ENCODE peak calls at places on chromosome 18, in four cellular contexts. E is IMR-90, Z is GM12878, Y is K562. Q is an unnamed sample.

GRCh38 chr18:74515620-74516231 is 18.6 kb upstream of the CNDP1 start:
- DNase-seq in E (no peak), Z (no peak), Y (no peak), Q (no peak)

GRCh38 chr18:35406666-35407065 is 29.5 kb upstream of the ZNF396 start:
- DNase-seq in E (no peak), Z (no peak), Y (no peak), Q (no peak)

GRCh38 chr18:13488281-13488929 is 238.0 kb downstream of the FAM210A start:
- DNase-seq in E (no peak), Z (no peak), Y (no peak), Q (no peak)

GRCh38 chr18:23588836-23589560 is 2.7 kb upstream of the NPC1 start:
- DNase-seq in E (no peak), Z (no peak), Y (no peak), Q (no peak)

GRCh38 chr18:45328271-45328670 is 287.0 kb upstream of the SLC14A2 start:
- DNase-seq in E (no peak), Z (no peak), Y (no peak), Q (no peak)

GRCh38 chr18:70991577-70991976 is 702.7 kb downstream of the SOCS6 start:
- DNase-seq in E (peak; percentile 43), Z (no peak), Y (no peak), Q (peak; percentile 42)

GRCh38 chr18:79511271-79511670 is 115.5 kb downstream of the NFATC1 start:
- DNase-seq in E (no peak), Z (no peak), Y (no peak), Q (no peak)

GRCh38 chr18:9996104-9996503 is 82.3 kb downstream of the VAPA start:
- DNase-seq in E (peak; percentile 49), Z (no peak), Y (no peak), Q (no peak)

DNA sequence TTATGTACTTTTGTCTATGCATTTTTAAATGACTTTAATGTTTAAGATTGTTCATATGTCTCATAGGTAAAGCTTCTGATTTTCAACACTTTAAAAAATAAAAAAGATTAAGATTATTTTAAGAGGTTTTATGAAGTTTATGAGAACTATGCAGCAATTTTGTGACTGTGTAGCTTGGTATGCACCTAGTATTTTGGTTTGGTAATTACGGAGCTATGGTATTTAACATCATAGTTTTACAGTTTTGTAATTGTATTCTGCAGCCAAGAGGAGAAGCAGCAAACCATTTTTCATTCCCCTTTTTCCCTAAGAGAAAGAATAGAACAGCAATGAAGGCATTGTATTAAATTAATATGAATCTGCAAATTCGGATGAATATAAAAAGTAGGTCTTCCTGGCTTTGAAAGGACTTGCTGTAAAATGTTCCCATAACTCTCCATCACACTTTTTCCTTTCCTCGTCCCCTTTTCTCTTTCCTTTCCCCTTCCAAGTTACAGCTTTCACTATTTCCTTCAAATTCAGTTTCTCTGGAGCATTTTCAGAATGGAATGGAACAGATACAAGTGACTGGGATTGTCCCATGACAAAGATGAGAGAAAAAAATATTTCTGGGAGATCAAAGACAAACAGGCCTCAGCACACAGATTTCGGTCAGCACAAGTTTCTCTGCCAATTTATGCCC is 26.0 kb upstream of the PIEZO2 start:
- DNase-seq in E (peak; percentile 85), Z (no peak), Y (no peak), Q (no peak)
- TF ChIP-seq FOS in E (peak; percentile 2), Z (no peak), Y (no peak), Q (no peak)

GRCh38 chr18:396571-396970 is 103.9 kb downstream of the COLEC12 start:
- DNase-seq in E (no peak), Z (no peak), Y (no peak), Q (no peak)
- H3K9ac ChIP-seq in E (no peak overlapping the region), Z (no peak overlapping the region), Y (no peak overlapping the region), Q (no peak overlapping the region)

GRCh38 chr18:39341106-39341505 is 1775.5 kb upstream of the CELF4 start:
- DNase-seq in E (no peak), Z (no peak), Y (no peak), Q (no peak)

GRCh38 chr18:39348757-39349156 is 1783.2 kb upstream of the CELF4 start:
- DNase-seq in E (no peak), Z (no peak), Y (no peak), Q (no peak)

GRCh38 chr18:39344487-39344886 is 1778.9 kb upstream of the CELF4 start:
- DNase-seq in E (no peak), Z (no peak), Y (no peak), Q (no peak)

GRCh38 chr18:39346916-39347315 is 1781.3 kb upstream of the CELF4 start:
- DNase-seq in E (no peak), Z (no peak), Y (no peak), Q (no peak)

DNA sequence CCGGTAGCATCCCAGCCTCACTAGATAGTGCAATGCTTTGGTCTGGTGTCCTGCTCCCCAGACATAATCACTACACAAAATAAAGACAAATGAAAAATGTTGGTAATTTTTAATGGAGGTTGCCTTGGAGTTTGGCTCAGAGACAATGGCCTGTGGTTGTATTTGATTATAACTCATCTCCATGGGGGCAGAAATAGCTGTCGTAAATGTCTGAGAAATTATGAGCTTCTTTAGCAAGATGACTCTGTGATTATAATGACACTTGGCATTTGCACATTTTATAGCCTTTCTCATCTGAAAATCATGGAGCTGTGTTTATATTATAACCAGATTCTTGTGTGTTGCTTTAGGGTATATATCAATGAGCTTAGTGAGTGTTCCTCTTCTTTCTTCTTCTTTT is 1779.7 kb upstream of the CELF4 start:
- DNase-seq in E (no peak), Z (no peak), Y (no peak), Q (no peak)
- TF ChIP-seq FOS in E (no peak), Z (no peak), Y (no peak), Q (no peak)

GRCh38 chr18:2326999-2327398 is 244.3 kb downstream of the METTL4 start:
- DNase-seq in E (no peak), Z (no peak), Y (no peak), Q (no peak)
- H3K9ac ChIP-seq in E (no peak overlapping the region), Z (no peak overlapping the region), Y (peak overlapping the region; percentile 31), Q (no peak overlapping the region)

GRCh38 chr18:2223859-2224258 is 347.4 kb downstream of the METTL4 start:
- DNase-seq in E (peak; percentile 6), Z (no peak), Y (no peak), Q (peak; percentile 65)
- TF ChIP-seq FOS in E (no peak), Z (no peak), Y (no peak), Q (no peak)

DNA sequence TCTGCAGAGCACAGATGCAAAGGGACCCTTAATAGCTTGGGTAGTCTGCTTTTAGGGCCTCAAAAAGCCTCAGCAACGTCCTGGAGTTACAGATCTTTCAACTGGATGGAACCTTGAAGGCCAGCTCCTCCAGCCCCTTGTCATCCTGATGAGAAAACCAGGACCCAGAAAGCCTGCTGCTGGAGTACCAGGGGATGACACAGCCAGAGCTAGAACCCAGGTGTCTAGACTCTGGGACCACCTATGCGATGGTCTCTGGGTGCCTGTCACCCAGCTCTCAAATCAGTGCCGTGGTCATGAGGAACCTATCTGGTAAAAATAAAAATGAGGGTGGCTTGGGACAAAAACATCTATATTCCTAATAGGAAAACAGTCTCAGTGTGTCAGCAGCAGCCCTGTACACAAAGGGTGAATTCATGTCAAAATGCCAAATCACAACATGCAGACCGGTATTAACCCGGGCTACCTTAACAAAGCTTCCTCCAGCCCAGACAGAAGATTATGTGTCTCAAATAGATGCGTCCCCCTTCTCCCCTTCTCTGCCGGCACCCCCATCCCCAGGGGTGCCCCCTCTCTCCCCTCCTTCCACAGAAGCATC is 28.5 kb downstream of the SMAD7 start:
- DNase-seq in E (no peak), Z (no peak), Y (no peak), Q (no peak)
- H3K9ac ChIP-seq in E (peak overlapping the region; percentile 35), Z (no peak overlapping the region), Y (no peak overlapping the region), Q (peak overlapping the region; percentile 17)

GRCh38 chr18:78074400-78075020 is 824.9 kb downstream of the GALR1 start:
- DNase-seq in E (no peak), Z (no peak), Y (no peak), Q (no peak)

GRCh38 chr18:78073275-78073674 is 823.6 kb downstream of the GALR1 start:
- DNase-seq in E (no peak), Z (no peak), Y (no peak), Q (no peak)

GRCh38 chr18:78071146-78071710 is 821.6 kb downstream of the GALR1 start:
- DNase-seq in E (no peak), Z (no peak), Y (no peak), Q (no peak)

GRCh38 chr18:78069784-78070664 is 820.4 kb downstream of the GALR1 start:
- DNase-seq in E (no peak), Z (no peak), Y (no peak), Q (no peak)
- TF ChIP-seq FOS in E (no peak), Z (no peak), Y (no peak), Q (no peak)

Q was measured in endothelial cell of umbilical vein.